ENCODE peak calls at places on chromosomes 1 and 21, in five cellular contexts. V, O, I, P and L are unnamed samples. For H3K4me1, the result is how much of the 10 kb centered on the place peaks cover.

GRCh38 chr1:34511802-34512201 is 243.0 kb upstream of the GJB5 start:
- DNase-seq in I (no peak), P (no peak), V (no peak), O (no peak), L (no peak)

GRCh38 chr21:17976139-17976538 is 157.0 kb upstream of the C21orf91 start:
- DNase-seq in I (no peak), V (no peak), O (no peak), P (no peak), L (no peak)

GRCh38 chr1:192158181-192158580 is at the start of gene RGS18:
- DNase-seq in O (no peak), P (no peak), I (no peak), V (no peak), L (no peak)

GRCh38 chr1:193372553-193372952 is 186.1 kb upstream of the B3GALT2 start:
- DNase-seq in V (no peak), I (no peak), O (no peak), P (no peak), L (no peak)

GRCh38 chr1:78286686-78287085 is 204.1 kb upstream of the PTGFR start:
- DNase-seq in V (no peak), P (no peak), O (no peak), I (no peak), L (no peak)

GRCh38 chr1:225374996-225375395 is 52.8 kb downstream of the LBR start:
- DNase-seq in P (no peak), O (no peak), V (no peak), I (no peak), L (no peak)

GRCh38 chr1:115648717-115649691 is 7.2 kb downstream of the VANGL1 start:
- DNase-seq in P (no peak), O (no peak), I (no peak), V (no peak), L (no peak)

GRCh38 chr1:241985787-241986186 is 13.1 kb downstream of the MAP1LC3C start:
- DNase-seq in V (peak), O (no peak), P (peak), I (no peak), L (no peak)

GRCh38 chr1:192545781-192546521 is 29.6 kb upstream of the RGS1 start:
- DNase-seq in I (no peak), O (no peak), V (no peak), P (no peak), L (no peak)

GRCh38 chr1:247294282-247294681 is 37.4 kb downstream of the ZNF496 start:
- DNase-seq in O (peak), P (peak), I (no peak), V (no peak), L (no peak)

GRCh38 chr1:44602675-44603610 is 71.3 kb downstream of the TMEM53 start:
- DNase-seq in P (no peak), I (no peak), V (no peak), O (no peak), L (no peak)

GRCh38 chr1:84598846-84599741 is 24.9 kb upstream of the CTBS start:
- DNase-seq in P (no peak), I (no peak), O (no peak), V (no peak), L (no peak)

GRCh38 chr1:214117780-214118179 is 130.0 kb downstream of the PROX1 start:
- DNase-seq in O (no peak), P (no peak), I (no peak), V (no peak), L (no peak)

GRCh38 chr1:55288245-55288644 is 73.1 kb upstream of the USP24 start:
- DNase-seq in V (no peak), I (no peak), O (peak), P (peak), L (no peak)

GRCh38 chr1:164440222-164440621 is 118.8 kb upstream of the PBX1 start:
- DNase-seq in P (peak), V (no peak), O (peak), I (no peak), L (peak)

GRCh38 chr1:230328342-230329015 is 97.7 kb downstream of the PGBD5 start:
- DNase-seq in O (no peak), V (no peak), P (no peak), I (no peak), L (no peak)

GRCh38 chr1:11981378-11982009 is 1.2 kb downstream of the MFN2 start:
- DNase-seq in V (no peak), I (no peak), P (no peak), O (no peak), L (no peak)

GRCh38 chr1:248618878-248619277 is 16.0 kb downstream of the OR2T11 start:
- DNase-seq in P (peak), O (no peak), V (peak), I (no peak), L (peak)

GRCh38 chr1:18653375-18653774 is 22.7 kb downstream of the PAX7 start:
- DNase-seq in V (no peak), O (no peak), I (no peak), P (no peak), L (no peak)

GRCh38 chr1:156407344-156407743 is 38.3 kb downstream of the RHBG start:
- DNase-seq in I (no peak), P (no peak), O (no peak), V (no peak), L (no peak)

GRCh38 chr1:196467230-196467629 is 141.0 kb downstream of the KCNT2 start:
- DNase-seq in V (no peak), I (no peak), P (no peak), O (no peak), L (no peak)

GRCh38 chr1:77687519-77687906 is 5.1 kb upstream of the ZZZ3 start:
- DNase-seq in I (no peak), V (no peak), P (no peak), O (no peak), L (peak)

GRCh38 chr1:118902299-118903270 is 85.6 kb downstream of the TBX15 start:
- DNase-seq in I (no peak), P (no peak), V (no peak), O (no peak), L (no peak)

GRCh38 chr1:154404984-154405761 is at the start of gene IL6R:
- DNase-seq in I (peak), P (peak), V (peak), O (peak), L (peak)

GRCh38 chr1:216183007-216183406 is 240.2 kb downstream of the USH2A start:
- DNase-seq in O (no peak), V (no peak), I (no peak), P (no peak), L (no peak)

GRCh38 chr1:78408830-78409229 is 81.9 kb upstream of the PTGFR start:
- DNase-seq in O (no peak), V (no peak), P (no peak), I (no peak), L (no peak)

GRCh38 chr1:234933031-234933430 is 195.6 kb downstream of the TOMM20 start:
- DNase-seq in V (peak), P (no peak), O (peak), I (no peak), L (peak)

GRCh38 chr1:81151300-81151699 is 649.4 kb upstream of the ADGRL2 start:
- DNase-seq in P (no peak), O (no peak), V (no peak), I (no peak), L (no peak)

DNA sequence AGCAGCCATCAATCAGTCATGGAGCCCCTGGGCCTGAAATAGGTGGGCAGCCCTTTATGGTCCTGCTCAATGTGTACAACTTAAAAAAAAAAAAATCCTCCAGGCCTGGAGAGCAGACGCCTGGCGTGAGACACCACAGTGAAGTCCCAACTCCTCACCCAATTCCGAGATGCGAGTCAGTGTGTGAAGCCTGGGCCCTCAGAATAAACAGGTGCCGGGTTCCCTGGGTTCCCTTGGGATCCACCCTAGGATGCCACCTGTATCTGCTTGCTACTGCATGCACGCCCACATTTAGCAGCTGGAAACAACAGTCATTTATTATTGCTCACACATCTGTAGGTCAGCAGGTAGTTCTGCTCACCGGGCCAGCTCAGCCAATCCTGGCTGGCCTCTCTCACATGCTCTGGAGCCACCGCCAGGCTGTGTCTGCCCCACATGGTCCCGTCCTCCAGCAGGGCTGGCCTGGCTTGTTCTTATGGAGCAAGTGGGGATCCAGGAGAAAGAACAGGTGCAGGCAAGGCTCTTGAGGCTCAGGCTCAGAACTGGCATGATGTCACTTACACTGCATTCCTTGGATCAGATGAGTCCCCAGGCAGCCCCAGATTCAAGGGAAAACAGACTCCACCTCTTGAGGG is 172.7 kb downstream of the NPHP4 start:
- DNase-seq in V (no peak), O (no peak), P (no peak), I (no peak), L (no peak)
- H3K4me1 ChIP-seq in V (under half), O (under half), P (under half), I (under half), L (under half)

GRCh38 chr1:31626451-31627202 is 9.1 kb downstream of the HCRTR1 start:
- DNase-seq in V (no peak), O (peak), P (peak), I (no peak), L (peak)
- H3K27ac ChIP-seq in V (peak), O (peak), P (peak), I (no peak), L (peak)

GRCh38 chr1:21436488-21437340 is 3.2 kb upstream of the NBPF3 start:
- DNase-seq in P (no peak), V (peak), I (no peak), O (no peak), L (peak)
- H3K4me3 ChIP-seq in P (peak), V (peak), I (no peak), O (no peak), L (peak)

DNA sequence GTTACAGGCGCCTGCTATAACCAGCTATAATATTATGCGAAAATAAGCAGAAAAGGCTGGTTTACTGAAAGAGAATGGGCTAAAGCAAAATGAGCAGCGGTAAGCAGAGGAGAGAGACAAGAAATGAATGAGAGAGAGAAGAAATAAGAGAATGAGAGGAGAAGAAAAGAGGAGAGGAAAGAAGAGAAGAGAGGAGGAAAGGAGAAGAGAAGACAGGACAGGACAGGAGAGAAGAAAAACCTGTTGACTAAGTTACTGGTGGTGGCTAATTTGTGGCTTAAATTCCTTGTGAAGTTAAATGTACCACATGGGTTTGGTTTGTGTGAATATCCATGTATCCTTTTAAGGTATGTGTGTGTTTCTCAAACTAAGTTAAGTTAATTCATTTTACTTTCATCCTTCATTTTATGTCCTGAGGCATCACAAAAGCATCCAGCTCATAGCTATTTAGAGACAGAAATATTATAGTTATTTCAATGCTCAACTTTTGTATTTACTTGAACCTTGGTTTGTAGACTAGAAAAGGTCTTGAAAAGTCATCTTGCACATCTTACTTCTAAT is 3.1 kb upstream of the DDR2 start:
- DNase-seq in P (no peak), I (no peak), O (no peak), V (no peak), L (no peak)
- H3K4me1 ChIP-seq in P (under half), I (under half), O (under half), V (under half), L (under half)

DNA sequence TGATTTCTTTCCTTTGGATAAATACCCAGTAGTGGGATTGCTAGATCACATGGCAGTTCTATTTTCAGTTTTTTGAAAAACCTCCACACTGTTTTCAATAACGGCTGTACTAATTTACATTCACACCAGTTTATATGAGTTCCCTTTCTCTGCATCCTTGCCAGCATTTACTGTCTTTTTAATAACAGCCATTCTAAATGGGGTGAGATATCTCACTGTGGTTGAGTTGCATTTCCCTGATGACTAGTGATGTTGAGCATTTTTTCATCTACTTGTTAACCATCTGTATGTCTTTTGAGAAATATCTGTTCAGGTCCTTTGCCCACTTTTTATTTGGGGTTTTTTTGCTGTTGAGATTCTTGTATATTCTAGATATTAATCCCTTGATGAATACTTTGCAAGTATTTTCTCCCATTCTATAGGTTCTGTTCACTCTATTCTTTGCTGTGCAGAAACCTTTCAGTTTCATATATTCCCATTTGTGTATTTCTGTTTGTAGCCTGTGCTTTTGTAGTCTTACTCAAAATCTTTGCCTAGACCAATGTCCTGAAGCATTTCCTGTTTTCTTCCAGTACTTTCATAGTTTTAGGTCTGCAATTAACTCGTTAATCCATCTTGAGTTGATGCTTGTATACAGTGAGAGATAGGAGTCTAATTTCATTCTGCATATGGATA is 7.3 kb downstream of the HENMT1 start:
- DNase-seq in O (no peak), P (no peak), I (no peak), V (no peak), L (no peak)
- H3K27ac ChIP-seq in O (no peak), P (no peak), I (no peak), V (no peak), L (no peak)

DNA sequence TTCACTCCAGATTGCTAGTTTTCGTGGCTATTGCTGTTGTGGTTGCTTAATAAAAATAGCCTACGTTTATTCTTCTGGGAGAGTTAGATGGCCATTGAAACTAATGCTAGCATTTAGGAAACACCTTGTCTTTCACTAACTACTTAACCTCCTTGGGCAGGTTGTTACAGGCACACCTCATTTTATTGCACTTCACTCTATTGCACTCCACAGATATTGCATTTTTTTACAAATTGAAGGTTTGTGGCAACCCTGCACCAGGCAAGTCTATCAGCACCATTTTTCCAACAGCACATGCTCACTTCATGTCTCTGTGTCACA is 11.3 kb upstream of the MARK1 start:
- DNase-seq in I (no peak), P (no peak), V (no peak), O (no peak), L (no peak)
- H3K4me3 ChIP-seq in I (no peak), P (no peak), V (no peak), O (no peak), L (no peak)

DNA sequence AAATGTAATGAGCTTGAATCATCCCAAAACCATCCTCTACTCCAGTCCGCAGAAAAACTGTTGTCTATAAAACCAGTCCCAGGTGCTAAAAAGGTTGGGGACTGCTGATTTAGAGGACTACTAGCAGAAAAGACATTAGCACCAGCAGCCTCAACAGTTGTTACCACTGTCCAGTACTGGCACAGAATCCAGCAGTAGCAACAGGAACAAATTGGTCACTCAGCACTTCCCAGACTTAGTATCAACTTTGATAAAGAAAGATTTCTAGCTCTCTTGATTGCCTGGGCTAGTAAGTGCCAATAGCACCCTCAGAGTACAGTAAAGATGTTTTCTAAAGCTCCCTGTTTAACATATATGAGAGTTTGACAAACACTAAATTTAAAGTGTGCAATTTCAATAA is 127.9 kb downstream of the FAF1 start:
- DNase-seq in I (no peak), P (no peak), V (no peak), O (no peak), L (no peak)
- H3K4me1 ChIP-seq in I (under half), P (under half), V (under half), O (under half), L (under half)

GRCh38 chr1:161069201-161069685 is 448 bp downstream of the ARHGAP30 start:
- DNase-seq in O (no peak), V (no peak), P (no peak), I (no peak), L (no peak)
- H3K27ac ChIP-seq in O (no peak), V (peak), P (no peak), I (peak), L (peak)